ENCODE peak calls at places on chromosome 13, in six cellular contexts. One of them, this sample, is unnamed.

GRCh38 chr13:44132710-44133109 is 240.9 kb upstream of the SERP2 start:
- DNase-seq in tibial nerve: peak
- DNase-seq in AG08395: peak
- DNase-seq in amniotic stem cell: no peak
- DNase-seq in T-helper 2 cell: no peak
- DNase-seq in fibroblast of lung: peak
- DNase-seq in this sample: no peak

GRCh38 chr13:109206616-109207015 is 577.2 kb downstream of the MYO16 start:
- DNase-seq in T-helper 2 cell: no peak
- DNase-seq in tibial nerve: no peak
- DNase-seq in AG08395: no peak
- DNase-seq in amniotic stem cell: no peak
- DNase-seq in fibroblast of lung: no peak
- DNase-seq in this sample: no peak

GRCh38 chr13:112905990-112906641 is 62.9 kb upstream of the MCF2L start:
- DNase-seq in T-helper 2 cell: no peak
- DNase-seq in fibroblast of lung: no peak
- DNase-seq in amniotic stem cell: no peak
- DNase-seq in tibial nerve: no peak
- DNase-seq in AG08395: no peak
- DNase-seq in this sample: no peak

GRCh38 chr13:60627071-60627686 is 230.2 kb downstream of the TDRD3 start:
- DNase-seq in AG08395: peak
- DNase-seq in T-helper 2 cell: no peak
- DNase-seq in amniotic stem cell: no peak
- DNase-seq in fibroblast of lung: peak
- DNase-seq in tibial nerve: no peak
- DNase-seq in this sample: no peak

GRCh38 chr13:80556291-80556690 is 215.4 kb upstream of the SPRY2 start:
- DNase-seq in fibroblast of lung: no peak
- DNase-seq in T-helper 2 cell: no peak
- DNase-seq in amniotic stem cell: no peak
- DNase-seq in tibial nerve: no peak
- DNase-seq in AG08395: no peak
- DNase-seq in this sample: no peak

GRCh38 chr13:92838786-92839185 is 387.8 kb upstream of the GPC6 start:
- DNase-seq in tibial nerve: no peak
- DNase-seq in T-helper 2 cell: no peak
- DNase-seq in AG08395: peak
- DNase-seq in amniotic stem cell: no peak
- DNase-seq in fibroblast of lung: peak
- DNase-seq in this sample: no peak

GRCh38 chr13:30006246-30006645 is 155.8 kb upstream of the UBL3 start:
- DNase-seq in fibroblast of lung: no peak
- DNase-seq in T-helper 2 cell: no peak
- DNase-seq in amniotic stem cell: no peak
- DNase-seq in AG08395: no peak
- DNase-seq in tibial nerve: no peak
- DNase-seq in this sample: no peak

GRCh38 chr13:112103260-112103843 is 36.4 kb downstream of the SOX1 start:
- DNase-seq in fibroblast of lung: no peak
- DNase-seq in tibial nerve: no peak
- DNase-seq in amniotic stem cell: no peak
- DNase-seq in AG08395: no peak
- DNase-seq in T-helper 2 cell: no peak
- DNase-seq in this sample: no peak

GRCh38 chr13:58151452-58151851 is 519.9 kb downstream of the PCDH17 start:
- DNase-seq in tibial nerve: no peak
- DNase-seq in amniotic stem cell: no peak
- DNase-seq in AG08395: no peak
- DNase-seq in T-helper 2 cell: no peak
- DNase-seq in fibroblast of lung: peak
- DNase-seq in this sample: no peak